ENCODE peak calls at places on chromosomes 4 and X, in four cellular contexts. I, U, V and P are unnamed samples.
A peak's percentile ranks its signal among the peaks of the same experiment; 100 is the strongest.

GRCh38 chr4:183100827-183101226 is 1.8 kb downstream of the WWC2 start:
- DNase-seq in I (no peak), U (no peak), V (no peak), P (no peak)

GRCh38 chrX:14352511-14352910 is 176.8 kb upstream of the GLRA2 start:
- DNase-seq in I (no peak), U (no peak), V (no peak), P (no peak)

GRCh38 chr4:143581331-143581961 is 67.9 kb downstream of the SMARCA5 start:
- DNase-seq in I (no peak), U (no peak), V (no peak), P (no peak)

GRCh38 chr4:119284876-119285611 is 36.9 kb downstream of the FABP2 start:
- DNase-seq in I (no peak), U (no peak), V (no peak), P (no peak)

GRCh38 chr4:182090186-182090585 is 153.0 kb upstream of the TENM3 start:
- DNase-seq in I (no peak), U (no peak), V (no peak), P (no peak)

GRCh38 chr4:40916880-40917279 is 167.1 kb downstream of the NSUN7 start:
- DNase-seq in I (peak; percentile 79), U (no peak), V (peak; percentile 15), P (no peak)

GRCh38 chr4:179750374-179750773 is 2308.1 kb upstream of the AGA start:
- DNase-seq in I (no peak), U (no peak), V (no peak), P (no peak)

GRCh38 chr4:120750152-120750525 is 172.4 kb downstream of the PRDM5 start:
- DNase-seq in I (no peak), U (no peak), V (no peak), P (no peak)

GRCh38 chr4:121380448-121381147 is at the start of gene QRFPR:
- DNase-seq in I (no peak), U (peak; percentile 70), V (no peak), P (no peak)

GRCh38 chr4:15164571-15164970 is 162.3 kb downstream of the CPEB2 start:
- DNase-seq in I (no peak), U (no peak), V (no peak), P (no peak)

GRCh38 chr4:37653601-37654000 is 32.6 kb downstream of the RELL1 start:
- DNase-seq in I (no peak), U (no peak), V (no peak), P (no peak)

GRCh38 chr4:95255396-95256107 is 293.2 kb downstream of the UNC5C start:
- DNase-seq in I (no peak), U (no peak), V (no peak), P (no peak)

GRCh38 chrX:53494427-53494826 is 60.3 kb upstream of the HSD17B10 start:
- DNase-seq in I (no peak), U (no peak), V (no peak), P (no peak)

GRCh38 chr4:167940217-167940616 is 152.1 kb upstream of the ANXA10 start:
- DNase-seq in I (no peak), U (no peak), V (no peak), P (no peak)

GRCh38 chr4:6907658-6908191 is 1.9 kb upstream of the TBC1D14 start:
- DNase-seq in I (no peak), U (no peak), V (no peak), P (no peak)

GRCh38 chr4:128006592-128006991 is 41.4 kb downstream of the ABHD18 start:
- DNase-seq in I (no peak), U (no peak), V (no peak), P (no peak)

GRCh38 chr4:166924456-166924855 is 309.8 kb downstream of the SPOCK3 start:
- DNase-seq in I (no peak), U (no peak), V (no peak), P (no peak)

GRCh38 chr4:122783301-122784215 is 43.1 kb upstream of the FGF2 start:
- DNase-seq in I (peak; percentile 72), U (no peak), V (no peak), P (peak; percentile 20)